ENCODE peak calls at places on chromosomes 13 and 19, in seven cellular contexts. One of them, this sample, is unnamed.

GRCh38 chr13:46053162-46054012 is 841 bp upstream of the ZC3H13 start:
- DNase-seq in T-cell: no peak
- DNase-seq in A172: no peak
- DNase-seq in COR-L47: no peak
- DNase-seq in NCI-H510A: no peak
- DNase-seq in DND-41: no peak
- DNase-seq in lung microvascular endothelial cell: no peak
- DNase-seq in this sample: no peak

GRCh38 chr13:110116072-110116487 is 190.9 kb downstream of the COL4A1 start:
- DNase-seq in T-cell: no peak
- DNase-seq in A172: no peak
- DNase-seq in COR-L47: no peak
- DNase-seq in NCI-H510A: no peak
- DNase-seq in DND-41: peak
- DNase-seq in lung microvascular endothelial cell: peak
- DNase-seq in this sample: no peak

GRCh38 chr13:67139551-67139950 is 90.6 kb downstream of the PCDH9 start:
- DNase-seq in T-cell: no peak
- DNase-seq in A172: no peak
- DNase-seq in COR-L47: no peak
- DNase-seq in NCI-H510A: no peak
- DNase-seq in DND-41: no peak
- DNase-seq in lung microvascular endothelial cell: no peak
- DNase-seq in this sample: no peak

GRCh38 chr13:39144941-39145533 is 106.8 kb downstream of the NHLRC3 start:
- DNase-seq in T-cell: no peak
- DNase-seq in A172: peak
- DNase-seq in COR-L47: peak
- DNase-seq in NCI-H510A: no peak
- DNase-seq in DND-41: no peak
- DNase-seq in lung microvascular endothelial cell: peak
- DNase-seq in this sample: peak

GRCh38 chr13:48214519-48215121 is 18.4 kb upstream of the ITM2B start:
- DNase-seq in T-cell: no peak
- DNase-seq in A172: no peak
- DNase-seq in COR-L47: no peak
- DNase-seq in NCI-H510A: no peak
- DNase-seq in DND-41: no peak
- DNase-seq in lung microvascular endothelial cell: no peak
- DNase-seq in this sample: no peak

GRCh38 chr19:5237939-5238480 is 102.6 kb downstream of the PTPRS start:
- DNase-seq in T-cell: no peak
- DNase-seq in A172: no peak
- DNase-seq in COR-L47: no peak
- DNase-seq in NCI-H510A: no peak
- DNase-seq in DND-41: no peak
- DNase-seq in lung microvascular endothelial cell: no peak
- DNase-seq in this sample: no peak

GRCh38 chr19:2782357-2782935 is 627 bp downstream of the SGTA start:
- DNase-seq in T-cell: no peak
- DNase-seq in A172: peak
- DNase-seq in COR-L47: no peak
- DNase-seq in NCI-H510A: no peak
- DNase-seq in DND-41: no peak
- DNase-seq in lung microvascular endothelial cell: peak
- DNase-seq in this sample: no peak

GRCh38 chr13:91142572-91142971 is 204.9 kb upstream of the MIR17HG start:
- DNase-seq in T-cell: no peak
- DNase-seq in A172: peak
- DNase-seq in COR-L47: peak
- DNase-seq in NCI-H510A: no peak
- DNase-seq in DND-41: no peak
- DNase-seq in lung microvascular endothelial cell: no peak
- DNase-seq in this sample: no peak

GRCh38 chr13:81872581-81872980 is 1531.7 kb upstream of the SPRY2 start:
- DNase-seq in T-cell: no peak
- DNase-seq in A172: peak
- DNase-seq in COR-L47: peak
- DNase-seq in NCI-H510A: no peak
- DNase-seq in DND-41: no peak
- DNase-seq in lung microvascular endothelial cell: no peak
- DNase-seq in this sample: no peak

GRCh38 chr19:6590458-6591319 is at the start of gene CD70:
- DNase-seq in T-cell: no peak
- DNase-seq in A172: peak
- DNase-seq in COR-L47: no peak
- DNase-seq in NCI-H510A: no peak
- DNase-seq in DND-41: peak
- DNase-seq in lung microvascular endothelial cell: no peak
- DNase-seq in this sample: no peak

GRCh38 chr13:41268764-41269163 is 5.4 kb upstream of the MTRF1 start:
- DNase-seq in T-cell: no peak
- DNase-seq in A172: peak
- DNase-seq in COR-L47: peak
- DNase-seq in NCI-H510A: no peak
- DNase-seq in DND-41: no peak
- DNase-seq in lung microvascular endothelial cell: peak
- DNase-seq in this sample: no peak

GRCh38 chr13:59111711-59112110 is 1052.0 kb downstream of the DIAPH3 start:
- DNase-seq in T-cell: no peak
- DNase-seq in A172: peak
- DNase-seq in COR-L47: no peak
- DNase-seq in NCI-H510A: no peak
- DNase-seq in DND-41: no peak
- DNase-seq in lung microvascular endothelial cell: peak
- DNase-seq in this sample: no peak

GRCh38 chr13:112693831-112694497 is 4.1 kb downstream of the ATP11A start:
- DNase-seq in T-cell: no peak
- DNase-seq in A172: no peak
- DNase-seq in COR-L47: no peak
- DNase-seq in NCI-H510A: no peak
- DNase-seq in DND-41: no peak
- DNase-seq in lung microvascular endothelial cell: peak
- DNase-seq in this sample: no peak

GRCh38 chr13:45812599-45813372 is 38.8 kb downstream of the SIAH3 start:
- DNase-seq in T-cell: no peak
- DNase-seq in A172: no peak
- DNase-seq in COR-L47: no peak
- DNase-seq in NCI-H510A: no peak
- DNase-seq in DND-41: no peak
- DNase-seq in lung microvascular endothelial cell: no peak
- DNase-seq in this sample: no peak

GRCh38 chr19:33444993-33445751 is 71.7 kb downstream of the CEBPG start:
- DNase-seq in T-cell: no peak
- DNase-seq in A172: no peak
- DNase-seq in COR-L47: no peak
- DNase-seq in NCI-H510A: no peak
- DNase-seq in DND-41: no peak
- DNase-seq in lung microvascular endothelial cell: no peak
- DNase-seq in this sample: no peak

GRCh38 chr13:45219938-45220375 is 19.1 kb upstream of the KCTD4 start:
- DNase-seq in T-cell: no peak
- DNase-seq in A172: peak
- DNase-seq in COR-L47: no peak
- DNase-seq in NCI-H510A: no peak
- DNase-seq in DND-41: no peak
- DNase-seq in lung microvascular endothelial cell: peak
- DNase-seq in this sample: no peak

GRCh38 chr19:16899566-16900075 is 10.8 kb downstream of the F2RL3 start:
- DNase-seq in T-cell: no peak
- DNase-seq in A172: peak
- DNase-seq in COR-L47: no peak
- DNase-seq in NCI-H510A: no peak
- DNase-seq in DND-41: no peak
- DNase-seq in lung microvascular endothelial cell: peak
- DNase-seq in this sample: no peak

GRCh38 chr13:98500963-98501421 is 75.9 kb downstream of the STK24 start:
- DNase-seq in T-cell: no peak
- DNase-seq in A172: no peak
- DNase-seq in COR-L47: no peak
- DNase-seq in NCI-H510A: no peak
- DNase-seq in DND-41: no peak
- DNase-seq in lung microvascular endothelial cell: no peak
- DNase-seq in this sample: no peak

GRCh38 chr19:52941941-52942370 is 18.7 kb upstream of the ZNF888 start:
- DNase-seq in T-cell: peak
- DNase-seq in A172: peak
- DNase-seq in COR-L47: peak
- DNase-seq in NCI-H510A: no peak
- DNase-seq in DND-41: peak
- DNase-seq in lung microvascular endothelial cell: peak
- DNase-seq in this sample: no peak

GRCh38 chr13:113623491-113624234 is 34.3 kb downstream of the ATP4B start:
- DNase-seq in T-cell: no peak
- DNase-seq in A172: no peak
- DNase-seq in COR-L47: no peak
- DNase-seq in NCI-H510A: no peak
- DNase-seq in DND-41: no peak
- DNase-seq in lung microvascular endothelial cell: no peak
- DNase-seq in this sample: no peak

GRCh38 chr19:46016426-46017094 is 6.3 kb downstream of the PGLYRP1 start:
- DNase-seq in T-cell: peak
- DNase-seq in A172: peak
- DNase-seq in COR-L47: peak
- DNase-seq in NCI-H510A: peak
- DNase-seq in DND-41: peak
- DNase-seq in lung microvascular endothelial cell: peak
- DNase-seq in this sample: peak

This sample was measured in midbrain.